ENCODE peak calls at places on chromosomes 4 and X, in six cellular contexts. J, X, Q, D, Z and O are unnamed samples.

GRCh38 chr4:47483722-47484121 is 1.4 kb upstream of the ATP10D start:
- DNase-seq in Q (no peak), Z (no peak), X (no peak), D (peak; percentile 11), J (no peak), O (no peak)

GRCh38 chrX:135436456-135436855 is 14.7 kb downstream of the SMIM10L2A start:
- DNase-seq in D (no peak), Q (no peak), J (no peak), X (no peak), Z (no peak), O (no peak)

GRCh38 chrX:97685753-97686152 is 802.0 kb downstream of the RPA4 start:
- DNase-seq in J (no peak), X (no peak), Z (peak; percentile 12), Q (no peak), D (peak; percentile 35), O (no peak)

GRCh38 chr4:139933104-139933503 is 220.9 kb downstream of the MAML3 start:
- DNase-seq in Z (no peak), D (no peak), Q (no peak), J (no peak), X (no peak), O (no peak)

GRCh38 chr4:26558166-26558895 is 25.6 kb upstream of the TBC1D19 start:
- DNase-seq in Z (no peak), X (no peak), J (no peak), Q (no peak), D (no peak), O (no peak)

GRCh38 chr4:77001907-77002306 is 52.4 kb downstream of the SEPTIN11 start:
- DNase-seq in D (peak; percentile 44), Z (no peak), X (no peak), Q (no peak), J (no peak), O (no peak)

GRCh38 chrX:118571829-118572228 is 76.2 kb downstream of the DOCK11 start:
- DNase-seq in J (no peak), D (peak; percentile 19), Q (no peak), Z (no peak), X (no peak), O (no peak)

GRCh38 chr4:41176357-41176756 is 38.0 kb downstream of the APBB2 start:
- DNase-seq in X (no peak), Q (no peak), D (no peak), Z (no peak), J (no peak), O (no peak)

GRCh38 chrX:71225661-71226060 is 2.6 kb downstream of the GJB1 start:
- DNase-seq in J (no peak), D (no peak), X (no peak), Z (no peak), Q (no peak), O (no peak)